ENCODE peak calls at places on chromosome 1, in five cellular contexts. One of them, this sample, is unnamed.
A peak's percentile ranks its signal among the peaks of the same experiment; 100 is the strongest.

GRCh38 chr1:100883963-100884362 is 10.7 kb downstream of the EXTL2 start:
- DNase-seq in RWPE2: no peak
- DNase-seq in OCI-LY7: no peak
- DNase-seq in ovary: no peak
- DNase-seq in uterus: no peak
- DNase-seq in this sample: no peak

GRCh38 chr1:207847116-207847515 is 63.8 kb downstream of the CD34 start:
- DNase-seq in OCI-LY7: no peak
- DNase-seq in ovary: no peak
- DNase-seq in RWPE2: no peak
- DNase-seq in uterus: no peak
- DNase-seq in this sample: no peak

GRCh38 chr1:48492392-48492791 is 20.4 kb upstream of the SPATA6 start:
- DNase-seq in uterus: no peak
- DNase-seq in ovary: no peak
- DNase-seq in OCI-LY7: no peak
- DNase-seq in RWPE2: no peak
- DNase-seq in this sample: no peak

GRCh38 chr1:235917267-235917811 is 50.6 kb upstream of the LYST start:
- DNase-seq in RWPE2: peak; percentile 91
- DNase-seq in ovary: peak; percentile 79
- DNase-seq in OCI-LY7: no peak
- DNase-seq in uterus: peak; percentile 92
- DNase-seq in this sample: peak; percentile 74

GRCh38 chr1:81114191-81114590 is 686.5 kb upstream of the ADGRL2 start:
- DNase-seq in ovary: no peak
- DNase-seq in uterus: no peak
- DNase-seq in OCI-LY7: no peak
- DNase-seq in RWPE2: no peak
- DNase-seq in this sample: no peak

GRCh38 chr1:37513795-37514349 is 694 bp downstream of the MEAF6 start:
- DNase-seq in ovary: peak; percentile 23
- DNase-seq in uterus: no peak
- DNase-seq in OCI-LY7: peak; percentile 69
- DNase-seq in RWPE2: peak; percentile 64
- DNase-seq in this sample: no peak

GRCh38 chr1:12485231-12486172 is 132.5 kb downstream of the DHRS3 start:
- DNase-seq in ovary: no peak
- DNase-seq in uterus: no peak
- DNase-seq in OCI-LY7: no peak
- DNase-seq in RWPE2: no peak
- DNase-seq in this sample: no peak

GRCh38 chr1:30134466-30135217 is 588.7 kb downstream of the MATN1 start:
- DNase-seq in RWPE2: no peak
- DNase-seq in OCI-LY7: no peak
- DNase-seq in uterus: no peak
- DNase-seq in ovary: no peak
- DNase-seq in this sample: no peak

GRCh38 chr1:108590947-108591346 is 31.0 kb downstream of the EEIG2 start:
- DNase-seq in OCI-LY7: no peak
- DNase-seq in ovary: no peak
- DNase-seq in uterus: peak; percentile 22
- DNase-seq in RWPE2: no peak
- DNase-seq in this sample: no peak

GRCh38 chr1:234661249-234661928 is 51.4 kb upstream of the IRF2BP2 start:
- DNase-seq in uterus: no peak
- DNase-seq in RWPE2: no peak
- DNase-seq in OCI-LY7: no peak
- DNase-seq in ovary: no peak
- DNase-seq in this sample: no peak

GRCh38 chr1:234656981-234657651 is 47.1 kb upstream of the IRF2BP2 start:
- DNase-seq in uterus: no peak
- DNase-seq in RWPE2: peak; percentile 85
- DNase-seq in ovary: no peak
- DNase-seq in OCI-LY7: no peak
- DNase-seq in this sample: no peak

GRCh38 chr1:234660536-234661133 is 50.7 kb upstream of the IRF2BP2 start:
- DNase-seq in RWPE2: no peak
- DNase-seq in ovary: no peak
- DNase-seq in uterus: no peak
- DNase-seq in OCI-LY7: no peak
- DNase-seq in this sample: no peak

GRCh38 chr1:234658143-234658542 is 48.2 kb upstream of the IRF2BP2 start:
- DNase-seq in ovary: no peak
- DNase-seq in OCI-LY7: no peak
- DNase-seq in RWPE2: peak; percentile 93
- DNase-seq in uterus: no peak
- DNase-seq in this sample: no peak

GRCh38 chr1:234659538-234659937 is 49.6 kb upstream of the IRF2BP2 start:
- DNase-seq in RWPE2: no peak
- DNase-seq in OCI-LY7: no peak
- DNase-seq in ovary: peak; percentile 74
- DNase-seq in uterus: no peak
- DNase-seq in this sample: no peak
- H3K27ac ChIP-seq in RWPE2: peak overlapping the region; percentile 100
- H3K27ac ChIP-seq in OCI-LY7: no peak overlapping the region
- H3K27ac ChIP-seq in ovary: no peak overlapping the region
- H3K27ac ChIP-seq in uterus: no peak overlapping the region
- H3K27ac ChIP-seq in this sample: no peak overlapping the region

GRCh38 chr1:199639453-199639852 is 388.1 kb upstream of the NR5A2 start:
- DNase-seq in RWPE2: no peak
- DNase-seq in uterus: no peak
- DNase-seq in ovary: no peak
- DNase-seq in OCI-LY7: no peak
- DNase-seq in this sample: no peak

GRCh38 chr1:199646761-199647160 is 380.7 kb upstream of the NR5A2 start:
- DNase-seq in uterus: no peak
- DNase-seq in ovary: no peak
- DNase-seq in RWPE2: no peak
- DNase-seq in OCI-LY7: no peak
- DNase-seq in this sample: no peak

GRCh38 chr1:199641531-199641930 is 386.0 kb upstream of the NR5A2 start:
- DNase-seq in RWPE2: no peak
- DNase-seq in uterus: no peak
- DNase-seq in ovary: no peak
- DNase-seq in OCI-LY7: no peak
- DNase-seq in this sample: no peak

DNA sequence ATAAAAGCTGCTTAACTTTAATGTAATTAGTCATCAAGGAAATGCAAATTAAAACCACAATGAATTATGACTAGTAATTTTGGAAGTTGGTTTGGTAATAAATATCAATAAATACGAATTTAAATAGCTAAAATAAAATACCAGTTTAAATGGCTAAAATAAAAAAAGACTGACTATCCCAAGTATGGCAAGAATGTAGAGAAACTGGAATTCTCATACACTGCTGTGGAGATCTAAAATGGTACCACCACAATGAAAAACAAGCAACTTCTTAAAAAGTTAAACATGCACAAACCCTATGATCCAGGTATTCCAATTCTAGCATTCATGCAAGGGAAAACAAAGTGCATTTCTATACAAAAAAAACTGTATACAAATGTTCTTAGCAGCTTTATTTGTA is 382.6 kb upstream of the NR5A2 start:
- DNase-seq in OCI-LY7: no peak
- DNase-seq in uterus: no peak
- DNase-seq in RWPE2: no peak
- DNase-seq in ovary: no peak
- DNase-seq in this sample: no peak
- TF ChIP-seq CTCF in OCI-LY7: no peak
- TF ChIP-seq CTCF in uterus: no peak
- TF ChIP-seq CTCF in RWPE2: no peak
- TF ChIP-seq CTCF in ovary: no peak
- TF ChIP-seq CTCF in this sample: no peak

GRCh38 chr1:116949213-116949985 is 39.7 kb downstream of the PTGFRN start:
- DNase-seq in ovary: no peak
- DNase-seq in uterus: no peak
- DNase-seq in OCI-LY7: no peak
- DNase-seq in RWPE2: no peak
- DNase-seq in this sample: no peak

GRCh38 chr1:116951175-116951935 is 41.6 kb downstream of the PTGFRN start:
- DNase-seq in OCI-LY7: no peak
- DNase-seq in uterus: peak; percentile 63
- DNase-seq in RWPE2: no peak
- DNase-seq in ovary: peak; percentile 27
- DNase-seq in this sample: no peak

GRCh38 chr1:116948642-116949041 is 38.9 kb downstream of the PTGFRN start:
- DNase-seq in uterus: no peak
- DNase-seq in OCI-LY7: no peak
- DNase-seq in RWPE2: no peak
- DNase-seq in ovary: no peak
- DNase-seq in this sample: no peak

GRCh38 chr1:116947090-116947489 is 37.4 kb downstream of the PTGFRN start:
- DNase-seq in OCI-LY7: no peak
- DNase-seq in uterus: no peak
- DNase-seq in RWPE2: no peak
- DNase-seq in ovary: no peak
- DNase-seq in this sample: no peak

DNA sequence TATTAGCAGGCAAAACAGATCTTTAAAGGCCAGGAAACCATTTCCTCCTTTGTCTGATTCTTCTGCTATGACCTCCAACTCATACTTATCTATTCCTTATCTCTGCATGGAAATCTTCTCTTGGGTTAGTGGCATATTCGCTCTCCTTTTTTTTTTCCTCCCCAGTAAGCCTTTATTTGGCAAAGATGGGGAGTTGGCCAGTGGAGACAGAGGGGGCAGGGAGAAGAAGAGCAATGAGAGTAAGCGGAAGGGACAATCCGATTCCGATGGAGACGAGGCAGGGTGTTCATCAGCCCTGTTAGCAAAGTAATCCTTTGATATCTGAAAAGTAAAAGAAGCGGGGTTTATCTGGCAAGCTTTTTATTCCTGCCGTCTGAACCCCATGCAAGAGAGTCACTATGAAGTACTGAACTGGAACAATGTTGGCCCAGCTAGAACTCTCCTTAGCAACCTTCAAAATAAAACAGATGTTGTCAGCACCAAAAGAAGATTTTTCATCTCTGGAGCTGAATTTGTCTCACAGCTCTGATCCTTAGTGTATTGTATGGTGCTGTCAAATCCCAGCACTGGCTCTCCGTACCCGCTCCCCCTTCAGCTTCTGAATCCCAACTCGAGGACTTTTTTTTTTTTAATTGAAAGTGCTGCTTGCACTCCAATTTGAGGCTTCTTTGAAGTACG is 40.9 kb downstream of the PTGFRN start:
- DNase-seq in RWPE2: no peak
- DNase-seq in ovary: no peak
- DNase-seq in OCI-LY7: no peak
- DNase-seq in uterus: peak; percentile 28
- DNase-seq in this sample: no peak
- H3K4me3 ChIP-seq in RWPE2: no peak overlapping the region
- H3K4me3 ChIP-seq in ovary: peak overlapping the region; percentile 5
- H3K4me3 ChIP-seq in OCI-LY7: no peak overlapping the region
- H3K4me3 ChIP-seq in uterus: no peak overlapping the region
- H3K4me3 ChIP-seq in this sample: peak overlapping the region; percentile 23

DNA sequence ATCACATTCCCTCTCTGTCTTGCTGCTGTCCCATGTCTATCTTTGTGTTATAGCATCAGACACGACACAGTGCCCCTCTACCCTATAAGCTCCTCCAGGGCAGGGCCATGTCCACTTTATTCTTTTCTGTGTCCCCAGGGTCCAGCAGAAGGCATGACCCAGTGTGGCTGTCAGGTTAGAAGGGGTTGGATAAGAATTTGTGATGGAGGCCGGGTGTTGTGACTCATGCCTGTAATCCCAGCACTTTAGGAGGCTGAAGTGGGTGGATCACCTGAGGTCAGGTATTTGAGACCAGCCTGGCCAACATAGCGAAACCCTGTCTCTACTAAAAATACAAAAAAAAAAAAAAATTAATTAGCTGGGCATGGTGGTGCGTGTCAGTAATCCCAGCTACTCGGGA is 26.3 kb upstream of the RNF19B start:
- DNase-seq in ovary: no peak
- DNase-seq in uterus: no peak
- DNase-seq in OCI-LY7: no peak
- DNase-seq in RWPE2: no peak
- DNase-seq in this sample: no peak
- H3K27ac ChIP-seq in ovary: no peak overlapping the region
- H3K27ac ChIP-seq in uterus: no peak overlapping the region
- H3K27ac ChIP-seq in OCI-LY7: no peak overlapping the region
- H3K27ac ChIP-seq in RWPE2: peak overlapping the region; percentile 90
- H3K27ac ChIP-seq in this sample: no peak overlapping the region

GRCh38 chr1:209356909-209357498 is 226.5 kb upstream of the CAMK1G start:
- DNase-seq in OCI-LY7: no peak
- DNase-seq in ovary: no peak
- DNase-seq in RWPE2: no peak
- DNase-seq in uterus: no peak
- DNase-seq in this sample: no peak

GRCh38 chr1:209353097-209353496 is 230.4 kb upstream of the CAMK1G start:
- DNase-seq in RWPE2: no peak
- DNase-seq in uterus: no peak
- DNase-seq in OCI-LY7: no peak
- DNase-seq in ovary: no peak
- DNase-seq in this sample: no peak

GRCh38 chr1:209355415-209355814 is 228.1 kb upstream of the CAMK1G start:
- DNase-seq in ovary: no peak
- DNase-seq in RWPE2: no peak
- DNase-seq in OCI-LY7: no peak
- DNase-seq in uterus: no peak
- DNase-seq in this sample: no peak

GRCh38 chr1:209354840-209355165 is 228.7 kb upstream of the CAMK1G start:
- DNase-seq in uterus: no peak
- DNase-seq in ovary: no peak
- DNase-seq in OCI-LY7: no peak
- DNase-seq in RWPE2: no peak
- DNase-seq in this sample: no peak

DNA sequence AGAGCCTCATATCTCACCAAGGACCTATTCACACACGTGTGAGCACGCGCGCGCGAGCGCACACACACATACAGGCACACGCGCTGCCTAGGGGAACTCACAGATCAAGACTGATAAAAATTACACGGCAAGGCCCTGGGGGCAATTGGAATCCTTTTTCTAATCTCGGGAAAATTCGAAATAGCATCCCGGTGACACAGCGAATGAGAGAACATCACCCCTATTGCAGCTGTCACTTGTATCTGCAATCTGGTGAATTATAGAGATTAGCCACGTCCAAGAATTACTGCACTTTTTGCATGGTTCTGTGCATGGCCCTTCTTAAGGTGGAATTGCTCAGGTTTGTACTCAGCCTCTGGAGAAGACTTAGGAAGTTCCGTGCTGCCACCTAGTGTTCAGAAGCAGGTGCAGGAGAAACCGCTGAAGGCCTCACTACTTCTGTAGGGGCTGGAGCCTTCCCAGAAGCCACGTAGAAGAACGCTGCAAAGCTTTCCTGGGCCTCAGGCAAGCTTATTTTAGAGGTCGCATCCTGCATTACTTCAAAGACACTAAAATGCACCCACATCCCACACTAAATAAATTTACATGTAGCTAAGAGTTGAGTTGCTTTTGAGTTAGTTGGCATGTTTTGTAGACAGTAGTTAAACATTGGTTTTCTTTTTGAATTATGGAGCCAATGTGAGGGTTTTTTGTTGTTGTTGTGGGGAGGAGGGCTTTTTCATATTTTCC is 229.2 kb upstream of the CAMK1G start:
- DNase-seq in uterus: peak; percentile 88
- DNase-seq in RWPE2: peak; percentile 49
- DNase-seq in ovary: peak; percentile 55
- DNase-seq in OCI-LY7: peak; percentile 63
- DNase-seq in this sample: peak; percentile 80
- TF ChIP-seq CTCF in uterus: peak; percentile 65
- TF ChIP-seq CTCF in RWPE2: peak; percentile 72
- TF ChIP-seq CTCF in ovary: no peak
- TF ChIP-seq CTCF in OCI-LY7: peak; percentile 88
- TF ChIP-seq CTCF in this sample: peak; percentile 84

This sample was measured in heart left ventricle.